ENCODE peak calls at places on chromosomes 4 and X, in ten cellular contexts. O is neural progenitor cell; Y is K562; P is AG04450; L is CD8-positive, alpha-beta T cell; T is GM12865; N is left lung; B is fibroblast of lung; G is tibial nerve; K is AG10803. E is an unnamed sample.

GRCh38 chrX:116781926-116782325 is 319.1 kb upstream of the CT83 start:
- DNase-seq in G (no peak), T (no peak), K (no peak), B (no peak), Y (no peak), O (no peak), P (no peak), N (no peak), L (no peak), E (no peak)

GRCh38 chrX:19626230-19626629 is 110.9 kb upstream of the MAP3K15 start:
- DNase-seq in K (no peak), G (no peak), N (no peak), T (no peak), O (no peak), P (no peak), B (no peak), Y (no peak), L (no peak), E (no peak)

GRCh38 chr4:183130328-183131155 is 31.5 kb downstream of the WWC2 start:
- DNase-seq in Y (no peak), P (no peak), G (no peak), K (peak), L (no peak), O (no peak), N (no peak), B (peak), T (no peak), E (no peak)

GRCh38 chrX:48508400-48509244 is at the start of gene PORCN:
- DNase-seq in K (peak), Y (peak), P (no peak), L (peak), T (peak), O (peak), B (peak), G (peak), N (peak), E (no peak)

GRCh38 chrX:13761606-13762005 is 27.1 kb downstream of the OFD1 start:
- DNase-seq in Y (peak), T (peak), O (no peak), K (no peak), B (no peak), L (no peak), P (no peak), N (no peak), G (no peak), E (no peak)

GRCh38 chr4:128512767-128513322 is 225.2 kb upstream of the PGRMC2 start:
- DNase-seq in N (no peak), Y (no peak), O (no peak), G (no peak), K (peak), L (no peak), T (no peak), B (peak), P (no peak), E (no peak)

GRCh38 chr4:7645956-7646355 is 211.2 kb upstream of the PSAPL1 start:
- DNase-seq in G (no peak), P (no peak), N (peak), K (no peak), L (no peak), Y (no peak), B (no peak), T (no peak), O (no peak), E (no peak)

GRCh38 chrX:24259544-24260240 is 54.2 kb downstream of the SUPT20HL2 start:
- DNase-seq in K (peak), O (peak), B (peak), L (no peak), N (no peak), T (peak), Y (peak), P (peak), G (no peak), E (peak)

GRCh38 chr4:55385201-55385649 is 10.5 kb upstream of the TMEM165 start:
- DNase-seq in T (no peak), B (peak), Y (peak), L (no peak), K (no peak), P (no peak), N (no peak), O (no peak), G (no peak), E (no peak)

GRCh38 chr4:5052726-5053425 is 1.6 kb downstream of the STK32B start:
- DNase-seq in N (no peak), O (no peak), T (no peak), K (no peak), P (no peak), G (no peak), L (no peak), B (no peak), Y (no peak), E (no peak)

GRCh38 chr4:5052424-5052702 is 1.1 kb downstream of the STK32B start:
- DNase-seq in G (no peak), N (no peak), L (no peak), T (no peak), P (no peak), Y (no peak), K (no peak), O (no peak), B (no peak), E (no peak)

GRCh38 chr4:5050520-5050955 is 742 bp upstream of the STK32B start:
- DNase-seq in G (peak), T (peak), O (peak), P (peak), N (peak), L (no peak), B (peak), K (peak), Y (peak), E (peak)

GRCh38 chr4:5051210-5051691 is at the start of gene STK32B:
- DNase-seq in O (peak), Y (peak), G (peak), T (peak), K (peak), N (peak), L (no peak), B (peak), P (peak), E (peak)

GRCh38 chr4:5051692-5052423 is 578 bp downstream of the STK32B start:
- DNase-seq in Y (no peak), B (peak), K (peak), T (no peak), P (no peak), G (no peak), O (peak), L (no peak), N (peak), E (no peak)
- H3K4me3 ChIP-seq in Y (no peak), B (peak), K (peak), T (no peak), P (peak), G (peak), O (peak), L (peak), N (peak), E (peak)

DNA sequence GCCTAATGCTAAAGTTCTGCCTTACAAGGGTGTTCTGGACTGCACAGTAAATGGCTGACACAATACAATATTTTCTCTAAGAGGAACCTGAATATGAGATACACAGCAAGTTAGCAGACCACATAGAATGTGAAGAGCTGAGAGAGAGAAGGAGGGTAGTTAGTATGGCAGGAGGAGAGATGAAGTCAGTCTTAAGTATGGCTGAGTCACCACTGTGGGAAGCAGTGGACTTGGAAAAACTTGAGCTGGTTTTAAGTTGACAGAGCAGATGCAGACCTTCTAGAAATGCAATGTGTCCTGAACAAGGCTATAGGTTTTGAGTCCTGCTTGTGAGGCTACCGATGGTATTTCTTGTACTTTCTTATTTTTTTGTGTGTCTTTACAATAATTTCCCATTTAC is 172.5 kb downstream of the SH2D1A start:
- DNase-seq in N (no peak), T (no peak), B (peak), K (peak), L (no peak), Y (no peak), P (no peak), G (no peak), O (no peak), E (no peak)
- H3K4me3 ChIP-seq in N (no peak), T (no peak), B (no peak), K (no peak), L (no peak), Y (no peak), P (no peak), G (no peak), O (no peak), E (no peak)

GRCh38 chr4:176065365-176066249 is at the start of gene WDR17:
- DNase-seq in B (peak), G (peak), P (peak), L (peak), T (peak), O (peak), N (peak), Y (peak), K (peak), E (no peak)
- H3K4me3 ChIP-seq in B (peak), G (peak), P (peak), L (peak), T (peak), O (peak), N (peak), Y (peak), K (peak), E (peak)

DNA sequence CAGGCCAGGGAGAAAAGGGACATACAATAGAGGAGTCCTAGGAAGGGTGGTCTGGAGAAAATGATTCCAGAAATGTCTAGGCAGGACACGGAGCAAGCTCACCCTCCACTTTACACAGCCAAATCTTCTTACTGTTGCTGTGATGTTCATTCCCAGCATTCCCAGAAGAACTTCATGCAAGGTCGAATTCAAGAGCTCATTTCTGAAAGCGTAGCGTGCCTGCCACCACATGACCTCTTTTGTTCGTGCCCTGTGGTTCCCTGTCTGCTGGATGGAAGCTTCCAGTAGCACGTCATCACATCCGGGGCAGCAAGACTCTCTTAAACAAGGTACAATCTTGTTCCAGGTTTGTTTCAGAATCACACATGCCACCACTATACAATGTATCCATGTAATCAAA is 57.8 kb downstream of the FAM184B start:
- DNase-seq in T (no peak), K (no peak), Y (no peak), N (no peak), P (no peak), L (no peak), O (no peak), B (no peak), G (no peak), E (no peak)
- H3K4me3 ChIP-seq in T (no peak), K (no peak), Y (no peak), N (no peak), P (no peak), L (no peak), O (no peak), B (no peak), G (no peak), E (no peak)

GRCh38 chrX:40004916-40005289 is 92.9 kb downstream of the BCOR start:
- DNase-seq in Y (no peak), B (no peak), O (peak), T (no peak), P (no peak), N (no peak), K (no peak), G (no peak), L (no peak), E (no peak)
- H3K4me3 ChIP-seq in Y (no peak), B (no peak), O (peak), T (no peak), P (no peak), N (no peak), K (no peak), G (peak), L (peak), E (no peak)

DNA sequence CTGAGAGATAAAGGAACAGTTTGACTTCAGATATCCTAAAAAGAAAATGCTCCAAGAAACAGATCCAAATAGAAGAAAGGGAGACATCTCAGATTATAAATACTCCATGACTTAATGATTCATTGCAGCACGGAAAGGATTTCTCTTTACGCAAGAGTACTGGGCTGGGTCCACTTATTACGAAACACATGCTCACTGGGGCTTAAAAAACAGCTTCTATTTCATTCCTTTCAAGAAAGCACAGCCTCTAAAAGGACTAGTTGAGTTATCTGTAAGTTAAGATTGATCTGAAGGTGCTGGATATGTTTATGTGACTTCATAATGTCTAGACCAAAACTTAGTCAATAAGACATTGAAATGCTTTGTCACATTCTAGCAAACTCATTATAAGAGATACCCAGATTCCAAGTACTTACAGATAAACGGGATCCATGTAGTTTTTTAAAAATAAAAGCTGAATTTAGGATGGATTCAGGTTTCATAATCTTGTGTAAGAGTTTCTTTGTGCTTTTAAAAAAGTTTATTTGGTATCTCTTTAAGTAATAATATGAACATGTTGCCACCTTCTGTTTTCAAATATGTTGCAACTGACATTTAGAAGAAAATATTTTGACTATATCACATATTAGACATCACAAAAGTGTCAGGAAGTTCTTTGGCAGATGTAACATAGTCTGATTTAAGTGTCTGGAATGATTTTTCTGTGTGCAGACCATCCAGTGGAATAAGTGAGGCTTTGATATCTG is 109.5 kb upstream of the MYOZ2 start:
- DNase-seq in Y (no peak), K (peak), G (no peak), L (no peak), B (peak), P (peak), N (no peak), O (no peak), T (no peak), E (peak)
- H3K4me3 ChIP-seq in Y (no peak), K (peak), G (peak), L (no peak), B (peak), P (no peak), N (no peak), O (no peak), T (no peak), E (no peak)

GRCh38 chrX:10821293-10821692 is 200.9 kb upstream of the MID1 start:
- DNase-seq in Y (no peak), L (no peak), G (no peak), K (no peak), P (no peak), N (no peak), B (no peak), O (no peak), T (peak), E (no peak)
- H3K4me3 ChIP-seq in Y (no peak), L (no peak), G (no peak), K (no peak), P (no peak), N (no peak), B (no peak), O (no peak), T (no peak), E (no peak)

E was measured in AG09309.